ENCODE peak calls at places on chromosomes 16 and 17, in five cellular contexts. One of them, this sample, is unnamed. For H3K36me3 and H3K4me1, the result is how much of the 10 kb centered on the place peaks cover.

GRCh38 chr16:96935-97381 is 18.9 kb downstream of the MPG start:
- DNase-seq in Panc1: peak
- DNase-seq in effector memory CD4-positive, alpha-beta T cell: peak
- DNase-seq in cardiac muscle cell: peak
- DNase-seq in testis: peak
- DNase-seq in this sample: peak

GRCh38 chr17:66301418-66301863 is 972 bp upstream of the PRKCA start:
- DNase-seq in Panc1: no peak
- DNase-seq in effector memory CD4-positive, alpha-beta T cell: no peak
- DNase-seq in cardiac muscle cell: peak
- DNase-seq in testis: no peak
- DNase-seq in this sample: no peak

GRCh38 chr17:28896884-28897768 is at the start of gene FLOT2:
- DNase-seq in Panc1: no peak
- DNase-seq in effector memory CD4-positive, alpha-beta T cell: peak
- DNase-seq in cardiac muscle cell: peak
- DNase-seq in testis: peak
- DNase-seq in this sample: peak

GRCh38 chr17:1486802-1487695 is 5.4 kb downstream of the MYO1C start:
- DNase-seq in Panc1: peak
- DNase-seq in effector memory CD4-positive, alpha-beta T cell: peak
- DNase-seq in cardiac muscle cell: peak
- DNase-seq in testis: peak
- DNase-seq in this sample: peak

GRCh38 chr17:41989702-41990419 is 23.3 kb downstream of the CNP start:
- DNase-seq in Panc1: no peak
- DNase-seq in effector memory CD4-positive, alpha-beta T cell: no peak
- DNase-seq in cardiac muscle cell: no peak
- DNase-seq in testis: no peak
- DNase-seq in this sample: no peak

GRCh38 chr16:64047207-64047606 is 1074.7 kb downstream of the CDH11 start:
- DNase-seq in Panc1: no peak
- DNase-seq in effector memory CD4-positive, alpha-beta T cell: no peak
- DNase-seq in cardiac muscle cell: no peak
- DNase-seq in testis: no peak
- DNase-seq in this sample: no peak

GRCh38 chr17:58086953-58087352 is 3.7 kb downstream of the DYNLL2 start:
- DNase-seq in Panc1: no peak
- DNase-seq in effector memory CD4-positive, alpha-beta T cell: no peak
- DNase-seq in cardiac muscle cell: no peak
- DNase-seq in testis: no peak
- DNase-seq in this sample: no peak

GRCh38 chr17:68383443-68384321 is 73.6 kb downstream of the WIPI1 start:
- DNase-seq in Panc1: no peak
- DNase-seq in effector memory CD4-positive, alpha-beta T cell: no peak
- DNase-seq in cardiac muscle cell: no peak
- DNase-seq in testis: no peak
- DNase-seq in this sample: peak

GRCh38 chr16:4410335-4411075 is 5.9 kb downstream of the CORO7 start:
- DNase-seq in Panc1: no peak
- DNase-seq in effector memory CD4-positive, alpha-beta T cell: no peak
- DNase-seq in cardiac muscle cell: no peak
- DNase-seq in testis: peak
- DNase-seq in this sample: no peak

GRCh38 chr17:79831367-79832210 is 7.7 kb downstream of the CBX4 start:
- DNase-seq in Panc1: no peak
- DNase-seq in effector memory CD4-positive, alpha-beta T cell: no peak
- DNase-seq in cardiac muscle cell: peak
- DNase-seq in testis: peak
- DNase-seq in this sample: no peak

GRCh38 chr17:7380321-7380720 is 568 bp upstream of the TNK1 start:
- DNase-seq in Panc1: no peak
- DNase-seq in effector memory CD4-positive, alpha-beta T cell: no peak
- DNase-seq in cardiac muscle cell: no peak
- DNase-seq in testis: peak
- DNase-seq in this sample: no peak

GRCh38 chr17:28716740-28717577 is 709 bp downstream of the RAB34 start:
- DNase-seq in Panc1: no peak
- DNase-seq in effector memory CD4-positive, alpha-beta T cell: no peak
- DNase-seq in cardiac muscle cell: peak
- DNase-seq in testis: no peak
- DNase-seq in this sample: no peak

DNA sequence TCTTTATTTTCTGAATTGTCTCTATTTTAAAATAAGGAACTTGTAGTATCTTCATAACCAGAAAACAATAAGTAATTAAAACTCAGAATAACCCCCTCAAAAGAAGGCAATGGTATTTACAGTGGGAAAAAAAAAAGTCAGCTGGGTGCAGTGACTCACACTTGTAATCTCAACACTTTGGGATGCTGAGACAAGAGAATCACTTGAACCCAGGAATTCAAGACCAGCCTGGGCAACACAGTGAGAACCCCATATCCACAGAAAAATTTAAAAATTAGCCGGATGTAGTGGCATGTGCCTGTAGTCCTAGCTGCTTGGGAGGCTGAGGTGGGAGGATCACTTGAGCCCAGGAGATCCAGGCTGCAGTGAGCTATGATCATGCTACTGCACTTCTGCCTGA is 33.5 kb downstream of the ADAM11 start:
- DNase-seq in Panc1: no peak
- DNase-seq in effector memory CD4-positive, alpha-beta T cell: no peak
- DNase-seq in cardiac muscle cell: no peak
- DNase-seq in testis: no peak
- DNase-seq in this sample: no peak
- H3K27ac ChIP-seq in Panc1: no peak
- H3K27ac ChIP-seq in effector memory CD4-positive, alpha-beta T cell: no peak
- H3K27ac ChIP-seq in cardiac muscle cell: no peak
- H3K27ac ChIP-seq in testis: no peak
- H3K27ac ChIP-seq in this sample: no peak

GRCh38 chr17:3009411-3009920 is 53.9 kb downstream of the OR1D5 start:
- DNase-seq in Panc1: no peak
- DNase-seq in effector memory CD4-positive, alpha-beta T cell: no peak
- DNase-seq in cardiac muscle cell: no peak
- DNase-seq in testis: no peak
- DNase-seq in this sample: no peak
- H3K36me3 ChIP-seq in Panc1: under half
- H3K36me3 ChIP-seq in effector memory CD4-positive, alpha-beta T cell: half or more
- H3K36me3 ChIP-seq in cardiac muscle cell: under half
- H3K36me3 ChIP-seq in testis: under half
- H3K36me3 ChIP-seq in this sample: half or more

GRCh38 chr16:85537331-85537788 is 75.8 kb upstream of the GSE1 start:
- DNase-seq in Panc1: no peak
- DNase-seq in effector memory CD4-positive, alpha-beta T cell: no peak
- DNase-seq in cardiac muscle cell: no peak
- DNase-seq in testis: no peak
- DNase-seq in this sample: no peak

GRCh38 chr16:85537795-85538401 is 75.2 kb upstream of the GSE1 start:
- DNase-seq in Panc1: no peak
- DNase-seq in effector memory CD4-positive, alpha-beta T cell: no peak
- DNase-seq in cardiac muscle cell: no peak
- DNase-seq in testis: no peak
- DNase-seq in this sample: no peak

GRCh38 chr16:85536073-85536410 is 77.1 kb upstream of the GSE1 start:
- DNase-seq in Panc1: no peak
- DNase-seq in effector memory CD4-positive, alpha-beta T cell: no peak
- DNase-seq in cardiac muscle cell: no peak
- DNase-seq in testis: peak
- DNase-seq in this sample: no peak

GRCh38 chr16:85535352-85536072 is 77.6 kb upstream of the GSE1 start:
- DNase-seq in Panc1: no peak
- DNase-seq in effector memory CD4-positive, alpha-beta T cell: no peak
- DNase-seq in cardiac muscle cell: peak
- DNase-seq in testis: no peak
- DNase-seq in this sample: no peak

GRCh38 chr16:85536411-85537330 is 76.5 kb upstream of the GSE1 start:
- DNase-seq in Panc1: no peak
- DNase-seq in effector memory CD4-positive, alpha-beta T cell: no peak
- DNase-seq in cardiac muscle cell: no peak
- DNase-seq in testis: no peak
- DNase-seq in this sample: no peak
- H3K4me1 ChIP-seq in Panc1: under half
- H3K4me1 ChIP-seq in effector memory CD4-positive, alpha-beta T cell: under half
- H3K4me1 ChIP-seq in cardiac muscle cell: half or more
- H3K4me1 ChIP-seq in testis: under half
- H3K4me1 ChIP-seq in this sample: under half

GRCh38 chr17:9238340-9239259 is 217.3 kb downstream of the NTN1 start:
- DNase-seq in Panc1: no peak
- DNase-seq in effector memory CD4-positive, alpha-beta T cell: no peak
- DNase-seq in cardiac muscle cell: no peak
- DNase-seq in testis: no peak
- DNase-seq in this sample: no peak
- H3K27ac ChIP-seq in Panc1: peak
- H3K27ac ChIP-seq in effector memory CD4-positive, alpha-beta T cell: no peak
- H3K27ac ChIP-seq in cardiac muscle cell: no peak
- H3K27ac ChIP-seq in testis: no peak
- H3K27ac ChIP-seq in this sample: no peak

DNA sequence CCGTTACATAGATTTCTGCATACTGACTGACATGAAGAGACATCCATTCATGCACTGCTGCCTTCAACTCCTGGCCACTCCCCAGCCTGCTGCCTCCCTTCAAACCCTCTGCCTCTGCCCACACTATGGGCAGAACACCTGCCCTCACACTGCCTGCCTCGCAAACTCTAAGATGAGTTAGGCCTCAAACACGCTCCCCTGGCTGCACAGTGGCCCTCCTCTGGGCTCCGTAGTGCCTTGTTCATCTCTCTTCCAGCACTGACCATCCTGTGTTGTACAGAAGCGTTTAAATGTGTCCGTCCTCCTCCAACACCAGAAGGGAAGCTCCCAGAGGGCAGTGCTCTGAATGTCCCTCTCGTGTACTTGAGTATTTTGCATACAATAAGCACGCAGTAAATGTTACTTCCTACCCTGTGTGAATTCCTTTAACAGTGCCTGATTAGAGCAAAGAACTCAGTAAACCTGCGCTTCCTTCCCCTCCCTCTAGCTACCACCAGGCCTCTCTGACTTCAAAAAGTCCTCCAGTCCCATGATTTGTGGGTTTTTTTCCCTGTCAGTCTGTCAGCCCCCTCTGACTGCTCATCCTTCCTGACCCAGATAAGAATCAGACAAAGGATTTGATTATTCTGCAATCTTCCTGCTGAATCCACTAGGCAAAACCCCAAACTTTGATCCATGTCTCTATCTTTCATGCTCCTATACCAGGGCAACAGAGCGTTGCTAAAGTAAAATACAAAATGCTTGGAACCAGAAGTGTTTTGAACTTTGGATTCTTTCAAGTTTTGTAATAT is 3.9 kb downstream of the DHX33 start:
- DNase-seq in Panc1: no peak
- DNase-seq in effector memory CD4-positive, alpha-beta T cell: no peak
- DNase-seq in cardiac muscle cell: no peak
- DNase-seq in testis: no peak
- DNase-seq in this sample: no peak
- H3K36me3 ChIP-seq in Panc1: under half
- H3K36me3 ChIP-seq in effector memory CD4-positive, alpha-beta T cell: under half
- H3K36me3 ChIP-seq in cardiac muscle cell: under half
- H3K36me3 ChIP-seq in testis: under half
- H3K36me3 ChIP-seq in this sample: under half

DNA sequence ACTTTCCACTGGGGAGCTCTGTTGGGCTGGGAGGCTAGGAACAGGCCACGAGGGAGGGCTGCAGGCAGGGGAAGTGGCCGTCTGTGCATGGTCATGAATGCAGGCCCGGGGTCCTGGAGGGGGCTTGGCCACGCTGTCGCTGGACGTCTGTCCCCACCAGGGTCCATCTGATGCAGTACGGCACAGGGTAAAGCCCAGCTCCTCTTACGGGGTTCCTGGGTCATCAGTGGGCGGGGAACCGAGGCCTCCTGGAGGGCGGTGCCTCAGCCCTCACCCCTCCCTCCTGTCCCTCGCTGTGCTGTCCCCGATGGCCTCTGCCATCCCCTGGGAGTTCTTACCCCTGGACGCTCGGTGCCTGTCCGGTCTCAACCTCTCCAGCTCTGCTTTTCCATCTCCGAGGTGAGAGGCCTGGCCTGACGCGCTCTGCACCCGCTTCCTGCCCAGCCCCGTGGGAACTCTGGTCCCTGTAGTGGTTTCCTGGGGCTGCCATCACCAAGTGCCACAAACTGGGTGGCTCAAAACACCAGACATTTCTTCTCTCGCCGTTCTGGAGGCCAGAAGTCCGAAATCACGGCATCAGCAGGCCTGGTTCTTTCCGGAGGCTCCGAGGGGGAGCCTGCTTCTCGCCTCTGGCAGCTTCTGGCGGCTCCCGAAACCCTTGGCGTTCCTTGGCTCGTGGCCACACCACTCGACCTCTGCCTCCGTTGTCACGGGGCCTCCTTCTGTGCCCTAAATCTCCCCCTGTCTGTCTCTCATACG is 182.8 kb downstream of the SEC14L1 start:
- DNase-seq in Panc1: no peak
- DNase-seq in effector memory CD4-positive, alpha-beta T cell: no peak
- DNase-seq in cardiac muscle cell: no peak
- DNase-seq in testis: no peak
- DNase-seq in this sample: no peak
- H3K4me1 ChIP-seq in Panc1: half or more
- H3K4me1 ChIP-seq in effector memory CD4-positive, alpha-beta T cell: under half
- H3K4me1 ChIP-seq in cardiac muscle cell: under half
- H3K4me1 ChIP-seq in testis: under half
- H3K4me1 ChIP-seq in this sample: half or more

GRCh38 chr17:6239237-6239798 is 169.1 kb downstream of the WSCD1 start:
- DNase-seq in Panc1: no peak
- DNase-seq in effector memory CD4-positive, alpha-beta T cell: no peak
- DNase-seq in cardiac muscle cell: no peak
- DNase-seq in testis: no peak
- DNase-seq in this sample: no peak
- H3K27ac ChIP-seq in Panc1: no peak
- H3K27ac ChIP-seq in effector memory CD4-positive, alpha-beta T cell: no peak
- H3K27ac ChIP-seq in cardiac muscle cell: no peak
- H3K27ac ChIP-seq in testis: no peak
- H3K27ac ChIP-seq in this sample: no peak